ENCODE peak calls at places on chromosomes 5 and 9, in seven cellular contexts. One of them, this sample, is unnamed. For H3K36me3, the result is how much of the 10 kb centered on the place peaks cover.

GRCh38 chr9:73799446-73799845 is 647.8 kb downstream of the ANXA1 start:
- DNase-seq in PC-9: no peak
- DNase-seq in brain microvascular endothelial cell: no peak
- DNase-seq in psoas muscle: no peak
- DNase-seq in fibroblast of lung: no peak
- DNase-seq in aorta: no peak
- DNase-seq in thoracic aorta: no peak
- DNase-seq in this sample: no peak

GRCh38 chr5:118405650-118406061 is 582.7 kb downstream of the DTWD2 start:
- DNase-seq in PC-9: no peak
- DNase-seq in brain microvascular endothelial cell: peak
- DNase-seq in psoas muscle: no peak
- DNase-seq in fibroblast of lung: no peak
- DNase-seq in aorta: no peak
- DNase-seq in thoracic aorta: no peak
- DNase-seq in this sample: no peak

GRCh38 chr9:33165263-33166151 is 1.6 kb downstream of the B4GALT1 start:
- DNase-seq in PC-9: no peak
- DNase-seq in brain microvascular endothelial cell: peak
- DNase-seq in psoas muscle: no peak
- DNase-seq in fibroblast of lung: peak
- DNase-seq in aorta: no peak
- DNase-seq in thoracic aorta: no peak
- DNase-seq in this sample: no peak

GRCh38 chr9:115015018-115015635 is 84.7 kb upstream of the TNFSF8 start:
- DNase-seq in PC-9: peak
- DNase-seq in brain microvascular endothelial cell: peak
- DNase-seq in psoas muscle: no peak
- DNase-seq in fibroblast of lung: peak
- DNase-seq in aorta: no peak
- DNase-seq in thoracic aorta: no peak
- DNase-seq in this sample: peak

GRCh38 chr9:6096821-6097220 is 81.4 kb upstream of the RANBP6 start:
- DNase-seq in PC-9: no peak
- DNase-seq in brain microvascular endothelial cell: peak
- DNase-seq in psoas muscle: no peak
- DNase-seq in fibroblast of lung: peak
- DNase-seq in aorta: no peak
- DNase-seq in thoracic aorta: no peak
- DNase-seq in this sample: no peak

GRCh38 chr5:30650311-30650710 is 543.2 kb upstream of the CDH6 start:
- DNase-seq in PC-9: no peak
- DNase-seq in brain microvascular endothelial cell: no peak
- DNase-seq in psoas muscle: no peak
- DNase-seq in fibroblast of lung: no peak
- DNase-seq in aorta: no peak
- DNase-seq in thoracic aorta: no peak
- DNase-seq in this sample: no peak

GRCh38 chr5:65190328-65191053 is 291.2 kb downstream of the ADAMTS6 start:
- DNase-seq in PC-9: no peak
- DNase-seq in brain microvascular endothelial cell: peak
- DNase-seq in psoas muscle: no peak
- DNase-seq in fibroblast of lung: peak
- DNase-seq in aorta: no peak
- DNase-seq in thoracic aorta: no peak
- DNase-seq in this sample: no peak

GRCh38 chr9:22160235-22160634 is 151.1 kb upstream of the CDKN2B start:
- DNase-seq in PC-9: no peak
- DNase-seq in brain microvascular endothelial cell: no peak
- DNase-seq in psoas muscle: no peak
- DNase-seq in fibroblast of lung: peak
- DNase-seq in aorta: no peak
- DNase-seq in thoracic aorta: no peak
- DNase-seq in this sample: no peak

GRCh38 chr9:134324359-134325095 is 1.7 kb upstream of the RXRA start:
- DNase-seq in PC-9: no peak
- DNase-seq in brain microvascular endothelial cell: peak
- DNase-seq in psoas muscle: peak
- DNase-seq in fibroblast of lung: peak
- DNase-seq in aorta: peak
- DNase-seq in thoracic aorta: no peak
- DNase-seq in this sample: no peak

GRCh38 chr5:95712347-95712958 is 18.7 kb upstream of the RHOBTB3 start:
- DNase-seq in PC-9: peak
- DNase-seq in brain microvascular endothelial cell: peak
- DNase-seq in psoas muscle: no peak
- DNase-seq in fibroblast of lung: peak
- DNase-seq in aorta: no peak
- DNase-seq in thoracic aorta: no peak
- DNase-seq in this sample: peak

GRCh38 chr9:36991516-36992134 is 42.4 kb downstream of the PAX5 start:
- DNase-seq in PC-9: peak
- DNase-seq in brain microvascular endothelial cell: peak
- DNase-seq in psoas muscle: no peak
- DNase-seq in fibroblast of lung: no peak
- DNase-seq in aorta: no peak
- DNase-seq in thoracic aorta: no peak
- DNase-seq in this sample: no peak

GRCh38 chr5:57495285-57495684 is 12.7 kb upstream of the ACTBL2 start:
- DNase-seq in PC-9: no peak
- DNase-seq in brain microvascular endothelial cell: no peak
- DNase-seq in psoas muscle: no peak
- DNase-seq in fibroblast of lung: no peak
- DNase-seq in aorta: no peak
- DNase-seq in thoracic aorta: no peak
- DNase-seq in this sample: no peak

GRCh38 chr9:4620881-4621555 is 41.1 kb upstream of the PLPP6 start:
- DNase-seq in PC-9: no peak
- DNase-seq in brain microvascular endothelial cell: peak
- DNase-seq in psoas muscle: no peak
- DNase-seq in fibroblast of lung: peak
- DNase-seq in aorta: no peak
- DNase-seq in thoracic aorta: no peak
- DNase-seq in this sample: peak

GRCh38 chr5:80566711-80567259 is 3.3 kb downstream of the ANKRD34B start:
- DNase-seq in PC-9: no peak
- DNase-seq in brain microvascular endothelial cell: no peak
- DNase-seq in psoas muscle: no peak
- DNase-seq in fibroblast of lung: no peak
- DNase-seq in aorta: no peak
- DNase-seq in thoracic aorta: no peak
- DNase-seq in this sample: no peak

GRCh38 chr5:80573062-80573461 is 3.0 kb upstream of the ANKRD34B start:
- DNase-seq in PC-9: no peak
- DNase-seq in brain microvascular endothelial cell: no peak
- DNase-seq in psoas muscle: no peak
- DNase-seq in fibroblast of lung: no peak
- DNase-seq in aorta: no peak
- DNase-seq in thoracic aorta: no peak
- DNase-seq in this sample: no peak

GRCh38 chr5:80569086-80569960 is 757 bp downstream of the ANKRD34B start:
- DNase-seq in PC-9: no peak
- DNase-seq in brain microvascular endothelial cell: no peak
- DNase-seq in psoas muscle: no peak
- DNase-seq in fibroblast of lung: no peak
- DNase-seq in aorta: peak
- DNase-seq in thoracic aorta: no peak
- DNase-seq in this sample: no peak

GRCh38 chr5:80568251-80568650 is 1.8 kb downstream of the ANKRD34B start:
- DNase-seq in PC-9: no peak
- DNase-seq in brain microvascular endothelial cell: no peak
- DNase-seq in psoas muscle: no peak
- DNase-seq in fibroblast of lung: no peak
- DNase-seq in aorta: no peak
- DNase-seq in thoracic aorta: no peak
- DNase-seq in this sample: no peak

DNA sequence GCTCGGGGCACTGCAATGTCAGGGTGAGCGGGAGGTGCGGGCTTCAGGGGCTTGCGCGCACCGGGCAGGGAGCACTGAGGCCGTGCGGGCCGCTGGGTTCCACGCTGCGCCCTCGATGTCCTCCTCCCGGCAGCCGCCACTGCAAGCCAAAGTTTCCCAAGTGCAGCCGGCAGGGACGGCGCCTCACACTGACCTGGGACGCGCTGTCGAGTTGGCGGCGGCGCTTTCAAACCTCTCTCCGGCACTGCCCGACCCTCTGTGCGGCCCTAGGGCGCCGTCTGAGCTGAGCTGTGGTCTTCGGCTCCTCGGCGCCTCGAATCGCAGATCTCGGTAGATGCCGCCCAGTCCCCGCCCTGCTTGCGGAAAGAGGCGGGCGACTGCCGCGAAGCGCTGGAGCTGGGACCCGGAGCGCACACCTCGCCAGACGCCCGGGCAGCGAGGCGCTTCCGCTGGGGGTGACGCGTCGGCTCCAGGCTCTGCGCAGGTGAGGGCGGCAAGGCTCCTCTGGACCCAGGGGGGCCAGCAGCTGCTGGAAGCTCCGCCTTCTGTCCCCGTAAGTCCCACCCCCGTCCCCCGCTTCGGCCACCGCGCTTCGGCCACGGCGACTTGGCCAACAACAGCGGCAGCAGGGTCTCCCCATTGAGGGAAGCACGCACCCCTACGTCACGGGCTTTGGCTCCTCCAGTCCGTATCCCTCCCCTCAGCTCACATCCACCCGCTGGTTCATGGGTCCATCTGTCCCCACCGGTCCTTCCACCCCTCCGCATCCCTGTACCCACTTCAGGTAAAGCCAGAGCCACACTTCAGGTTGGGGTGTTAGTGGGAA is at the start of gene ANKRD34B:
- DNase-seq in PC-9: peak
- DNase-seq in brain microvascular endothelial cell: no peak
- DNase-seq in psoas muscle: peak
- DNase-seq in fibroblast of lung: peak
- DNase-seq in aorta: peak
- DNase-seq in thoracic aorta: no peak
- DNase-seq in this sample: no peak
- H3K4me3 ChIP-seq in PC-9: no peak
- H3K4me3 ChIP-seq in brain microvascular endothelial cell: peak
- H3K4me3 ChIP-seq in psoas muscle: peak
- H3K4me3 ChIP-seq in fibroblast of lung: no peak
- H3K4me3 ChIP-seq in aorta: no peak
- H3K4me3 ChIP-seq in thoracic aorta: peak
- H3K4me3 ChIP-seq in this sample: peak

GRCh38 chr5:138528208-138528607 is 14.8 kb downstream of the ETF1 start:
- DNase-seq in PC-9: no peak
- DNase-seq in brain microvascular endothelial cell: no peak
- DNase-seq in psoas muscle: no peak
- DNase-seq in fibroblast of lung: peak
- DNase-seq in aorta: no peak
- DNase-seq in thoracic aorta: no peak
- DNase-seq in this sample: no peak
- H3K27ac ChIP-seq in PC-9: peak
- H3K27ac ChIP-seq in brain microvascular endothelial cell: no peak
- H3K27ac ChIP-seq in psoas muscle: no peak
- H3K27ac ChIP-seq in fibroblast of lung: no peak
- H3K27ac ChIP-seq in aorta: no peak
- H3K27ac ChIP-seq in thoracic aorta: no peak
- H3K27ac ChIP-seq in this sample: no peak

DNA sequence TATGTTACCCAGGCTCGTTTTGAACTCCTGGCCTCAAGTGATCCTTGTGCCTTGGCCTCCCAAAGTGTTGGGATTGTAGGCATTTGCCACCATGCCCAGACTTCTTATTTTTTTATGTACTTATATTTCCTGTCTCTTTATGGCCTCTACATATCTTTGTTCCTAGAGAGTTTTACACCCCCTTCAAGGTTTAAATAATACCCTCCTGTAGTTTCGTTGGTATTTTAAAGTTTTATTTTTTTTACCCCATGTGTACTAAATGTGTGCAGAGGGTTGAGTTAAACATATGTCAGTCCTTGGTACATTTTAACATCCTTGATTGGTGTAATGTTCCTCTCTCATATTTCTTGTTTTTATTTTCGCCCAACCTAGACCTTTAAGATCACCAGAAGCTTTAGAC is 29.4 kb downstream of the OCLN start:
- DNase-seq in PC-9: no peak
- DNase-seq in brain microvascular endothelial cell: no peak
- DNase-seq in psoas muscle: no peak
- DNase-seq in fibroblast of lung: no peak
- DNase-seq in aorta: no peak
- DNase-seq in thoracic aorta: no peak
- DNase-seq in this sample: no peak
- H3K36me3 ChIP-seq in PC-9: under half
- H3K36me3 ChIP-seq in brain microvascular endothelial cell: under half
- H3K36me3 ChIP-seq in psoas muscle: under half
- H3K36me3 ChIP-seq in fibroblast of lung: under half
- H3K36me3 ChIP-seq in aorta: under half
- H3K36me3 ChIP-seq in thoracic aorta: under half
- H3K36me3 ChIP-seq in this sample: under half

GRCh38 chr9:78130004-78130403 is 98.4 kb upstream of the GNAQ start:
- DNase-seq in PC-9: no peak
- DNase-seq in brain microvascular endothelial cell: peak
- DNase-seq in psoas muscle: no peak
- DNase-seq in fibroblast of lung: peak
- DNase-seq in aorta: no peak
- DNase-seq in thoracic aorta: no peak
- DNase-seq in this sample: no peak

GRCh38 chr9:78130853-78131252 is 99.2 kb upstream of the GNAQ start:
- DNase-seq in PC-9: no peak
- DNase-seq in brain microvascular endothelial cell: no peak
- DNase-seq in psoas muscle: no peak
- DNase-seq in fibroblast of lung: no peak
- DNase-seq in aorta: no peak
- DNase-seq in thoracic aorta: no peak
- DNase-seq in this sample: no peak

GRCh38 chr9:78132688-78133033 is 101.0 kb upstream of the GNAQ start:
- DNase-seq in PC-9: no peak
- DNase-seq in brain microvascular endothelial cell: no peak
- DNase-seq in psoas muscle: no peak
- DNase-seq in fibroblast of lung: no peak
- DNase-seq in aorta: no peak
- DNase-seq in thoracic aorta: no peak
- DNase-seq in this sample: peak

GRCh38 chr9:78133751-78134150 is 102.1 kb upstream of the CEP78 start:
- DNase-seq in PC-9: no peak
- DNase-seq in brain microvascular endothelial cell: no peak
- DNase-seq in psoas muscle: no peak
- DNase-seq in fibroblast of lung: no peak
- DNase-seq in aorta: no peak
- DNase-seq in thoracic aorta: no peak
- DNase-seq in this sample: no peak

DNA sequence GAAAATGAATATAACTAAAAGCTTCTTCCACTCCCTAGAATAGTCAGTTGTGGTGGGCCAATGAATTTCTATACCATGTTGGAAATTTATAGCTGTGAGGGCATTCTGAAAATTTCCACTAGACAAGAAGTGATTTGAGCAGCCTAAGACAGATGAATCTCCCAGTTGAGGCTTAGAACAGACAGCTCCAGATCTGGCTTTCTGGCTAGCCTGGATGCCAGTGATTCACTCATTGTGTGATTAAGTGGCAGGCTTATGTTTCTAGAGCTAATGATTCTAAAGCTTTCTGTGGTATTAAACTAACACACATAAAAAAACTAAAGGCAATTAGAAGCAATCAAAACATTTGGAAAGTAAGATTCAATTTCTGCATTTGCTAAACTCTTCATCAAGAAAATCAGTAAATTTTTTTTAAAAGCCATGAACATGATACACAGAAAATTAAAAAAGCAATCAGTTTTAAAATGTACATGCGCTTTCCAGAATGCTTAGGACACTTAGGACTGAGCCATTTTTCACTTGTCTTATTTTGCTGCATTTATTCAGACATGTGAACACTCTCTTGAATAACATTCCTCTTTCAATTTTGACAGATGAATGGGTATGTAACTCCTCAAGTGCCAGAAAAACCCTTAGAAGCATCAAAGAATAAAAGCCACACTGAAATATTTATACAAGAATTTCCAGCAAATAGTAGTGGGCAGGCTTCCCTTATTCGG is 100.5 kb upstream of the GNAQ start:
- DNase-seq in PC-9: no peak
- DNase-seq in brain microvascular endothelial cell: peak
- DNase-seq in psoas muscle: no peak
- DNase-seq in fibroblast of lung: peak
- DNase-seq in aorta: no peak
- DNase-seq in thoracic aorta: no peak
- DNase-seq in this sample: no peak
- H3K4me3 ChIP-seq in PC-9: peak
- H3K4me3 ChIP-seq in brain microvascular endothelial cell: no peak
- H3K4me3 ChIP-seq in psoas muscle: no peak
- H3K4me3 ChIP-seq in fibroblast of lung: peak
- H3K4me3 ChIP-seq in aorta: no peak
- H3K4me3 ChIP-seq in thoracic aorta: peak
- H3K4me3 ChIP-seq in this sample: peak

This sample was measured in SJSA1.